ENCODE peak calls at places on chromosomes 6 and 20, in five cellular contexts. E, F, N, P and B are unnamed samples.

GRCh38 chr6:46490425-46491200 is 636 bp downstream of the RCAN2 start:
- DNase-seq in E (peak), F (peak), N (no peak), P (peak), B (peak)

GRCh38 chr6:106287215-106287614 is 38.3 kb downstream of the ATG5 start:
- DNase-seq in E (no peak), F (no peak), N (no peak), P (no peak), B (no peak)

GRCh38 chr6:37210313-37210898 is 40.5 kb downstream of the PIM1 start:
- DNase-seq in E (peak), F (no peak), N (peak), P (peak), B (peak)

GRCh38 chr6:116515141-116515540 is 3.7 kb downstream of the CALHM5 start:
- DNase-seq in E (no peak), F (no peak), N (no peak), P (no peak), B (no peak)

GRCh38 chr20:32580970-32581838 is 3.9 kb downstream of the NOL4L start:
- DNase-seq in E (no peak), F (no peak), N (no peak), P (peak), B (no peak)

GRCh38 chr6:122735618-122736017 is 43.9 kb upstream of the FABP7 start:
- DNase-seq in E (no peak), F (no peak), N (no peak), P (no peak), B (no peak)

GRCh38 chr6:78308025-78308424 is 559.3 kb upstream of the IRAK1BP1 start:
- DNase-seq in E (no peak), F (no peak), N (no peak), P (peak), B (no peak)

GRCh38 chr6:7615611-7616383 is 25.8 kb downstream of the SNRNP48 start:
- DNase-seq in E (no peak), F (no peak), N (peak), P (peak), B (no peak)

GRCh38 chr20:1473244-1473635 is 6.6 kb upstream of the NSFL1C start:
- DNase-seq in E (no peak), F (no peak), N (no peak), P (no peak), B (no peak)

GRCh38 chr6:170028629-170029345 is 262.1 kb downstream of the DLL1 start:
- DNase-seq in E (no peak), F (no peak), N (no peak), P (no peak), B (no peak)

GRCh38 chr6:154615483-154616025 is 105.1 kb upstream of the CNKSR3 start:
- DNase-seq in E (peak), F (no peak), N (no peak), P (no peak), B (peak)

GRCh38 chr6:159169557-159170332 is 545 bp downstream of the FNDC1 start:
- DNase-seq in E (no peak), F (no peak), N (no peak), P (peak), B (no peak)

GRCh38 chr6:151690768-151691562 is 116.5 kb upstream of the ESR1 start:
- DNase-seq in E (no peak), F (no peak), N (no peak), P (no peak), B (no peak)

GRCh38 chr6:53119772-53120409 is 28.8 kb downstream of the GCM1 start:
- DNase-seq in E (no peak), F (no peak), N (no peak), P (peak), B (no peak)

GRCh38 chr6:151627689-151628444 is 134.1 kb downstream of the CCDC170 start:
- DNase-seq in E (no peak), F (no peak), N (no peak), P (no peak), B (no peak)

GRCh38 chr6:74606488-74607135 is 599.2 kb downstream of the COL12A1 start:
- DNase-seq in E (no peak), F (no peak), N (peak), P (no peak), B (peak)

GRCh38 chr20:22446613-22447447 is 137.5 kb downstream of the FOXA2 start:
- DNase-seq in E (no peak), F (no peak), N (no peak), P (no peak), B (no peak)

GRCh38 chr6:133899556-133899955 is 10.6 kb downstream of the TCF21 start:
- DNase-seq in E (no peak), F (no peak), N (no peak), P (no peak), B (no peak)

GRCh38 chr20:53202781-53203180 is 230.6 kb downstream of the TSHZ2 start:
- DNase-seq in E (no peak), F (no peak), N (no peak), P (no peak), B (peak)

GRCh38 chr6:79544299-79544927 is 7.2 kb upstream of the LCA5 start:
- DNase-seq in E (no peak), F (peak), N (no peak), P (no peak), B (no peak)

GRCh38 chr6:88359530-88360202 is 193.5 kb upstream of the CNR1 start:
- DNase-seq in E (no peak), F (no peak), N (no peak), P (no peak), B (no peak)

GRCh38 chr6:105794263-105794662 is 291.9 kb upstream of the PRDM1 start:
- DNase-seq in E (peak), F (no peak), N (no peak), P (no peak), B (peak)

GRCh38 chr20:48298851-48299484 is 513.7 kb upstream of the SULF2 start:
- DNase-seq in E (no peak), F (no peak), N (peak), P (no peak), B (peak)

GRCh38 chr6:46135176-46135575 is 5.4 kb downstream of the ENPP4 start:
- DNase-seq in E (no peak), F (no peak), N (no peak), P (no peak), B (no peak)

GRCh38 chr6:158158123-158158522 is 9.9 kb downstream of the SERAC1 start:
- DNase-seq in E (no peak), F (no peak), N (no peak), P (no peak), B (no peak)

GRCh38 chr6:81465859-81466258 is 286.6 kb downstream of the TENT5A start:
- DNase-seq in E (no peak), F (no peak), N (no peak), P (peak), B (no peak)

GRCh38 chr20:20498081-20498861 is 130.4 kb downstream of the INSM1 start:
- DNase-seq in E (no peak), F (no peak), N (no peak), P (peak), B (no peak)

GRCh38 chr6:154951400-154952200 is 43.5 kb upstream of the TIAM2 start:
- DNase-seq in E (no peak), F (no peak), N (no peak), P (no peak), B (no peak)

GRCh38 chr6:158554611-158555361 is 5.1 kb upstream of the TMEM181 start:
- DNase-seq in E (no peak), F (no peak), N (no peak), P (no peak), B (no peak)

GRCh38 chr6:137832110-137832509 is 34.9 kb upstream of the TNFAIP3 start:
- DNase-seq in E (no peak), F (no peak), N (peak), P (no peak), B (no peak)

GRCh38 chr20:23116301-23117089 is 30.4 kb upstream of the CD93 start:
- DNase-seq in E (no peak), F (no peak), N (peak), P (peak), B (no peak)

GRCh38 chr6:40948598-40948997 is 90.4 kb downstream of the UNC5CL start:
- DNase-seq in E (no peak), F (no peak), N (no peak), P (no peak), B (no peak)

GRCh38 chr6:36598326-36598725 is 4.2 kb downstream of the SRSF3 start:
- DNase-seq in E (no peak), F (no peak), N (no peak), P (no peak), B (peak)

GRCh38 chr20:10004900-10005299 is 29.9 kb upstream of the ANKEF1 start:
- DNase-seq in E (no peak), F (no peak), N (no peak), P (no peak), B (no peak)

GRCh38 chr20:38724603-38725457 is 544 bp downstream of the SLC32A1 start:
- DNase-seq in E (no peak), F (no peak), N (no peak), P (peak), B (no peak)

GRCh38 chr6:48736486-48737206 is 625.6 kb upstream of the PTCHD4 start:
- DNase-seq in E (no peak), F (no peak), N (peak), P (no peak), B (no peak)